ENCODE peak calls at places on chromosomes 16 and 17, in seven cellular contexts. One of them, this sample, is unnamed.

GRCh38 chr16:88279998-88280397 is 102.8 kb upstream of the ZNF469 start:
- DNase-seq in K562: no peak
- DNase-seq in H1: no peak
- DNase-seq in HepG2: no peak
- DNase-seq in HCT116: no peak
- DNase-seq in GM23338: no peak
- DNase-seq in GM12878: no peak
- DNase-seq in this sample: no peak

GRCh38 chr17:66301864-66302741 is at the start of gene PRKCA:
- DNase-seq in K562: peak; percentile 84
- DNase-seq in H1: no peak
- DNase-seq in HepG2: peak; percentile 54
- DNase-seq in HCT116: peak; percentile 29
- DNase-seq in GM23338: peak; percentile 82
- DNase-seq in GM12878: no peak
- DNase-seq in this sample: no peak

GRCh38 chr16:84033251-84034195 is 9.1 kb downstream of the SLC38A8 start:
- DNase-seq in K562: no peak
- DNase-seq in H1: no peak
- DNase-seq in HepG2: no peak
- DNase-seq in HCT116: no peak
- DNase-seq in GM23338: no peak
- DNase-seq in GM12878: no peak
- DNase-seq in this sample: no peak

GRCh38 chr17:64327201-64327930 is 63.3 kb downstream of the PECAM1 start:
- DNase-seq in K562: no peak
- DNase-seq in H1: no peak
- DNase-seq in HepG2: no peak
- DNase-seq in HCT116: no peak
- DNase-seq in GM23338: no peak
- DNase-seq in GM12878: no peak
- DNase-seq in this sample: no peak

GRCh38 chr17:81090361-81091133 is 55.6 kb downstream of the BAIAP2 start:
- DNase-seq in K562: peak; percentile 94
- DNase-seq in H1: peak; percentile 33
- DNase-seq in HepG2: no peak
- DNase-seq in HCT116: no peak
- DNase-seq in GM23338: peak; percentile 78
- DNase-seq in GM12878: no peak
- DNase-seq in this sample: no peak

GRCh38 chr17:69485901-69486643 is 71.6 kb downstream of the MAP2K6 start:
- DNase-seq in K562: no peak
- DNase-seq in H1: no peak
- DNase-seq in HepG2: no peak
- DNase-seq in HCT116: no peak
- DNase-seq in GM23338: no peak
- DNase-seq in GM12878: no peak
- DNase-seq in this sample: no peak

GRCh38 chr17:80270836-80271235 is 10.2 kb downstream of the RNF213 start:
- DNase-seq in K562: peak; percentile 85
- DNase-seq in H1: peak; percentile 34
- DNase-seq in HepG2: peak; percentile 62
- DNase-seq in HCT116: no peak
- DNase-seq in GM23338: peak; percentile 89
- DNase-seq in GM12878: no peak
- DNase-seq in this sample: no peak

GRCh38 chr16:17026600-17027242 is 444.0 kb downstream of the XYLT1 start:
- DNase-seq in K562: no peak
- DNase-seq in H1: no peak
- DNase-seq in HepG2: no peak
- DNase-seq in HCT116: no peak
- DNase-seq in GM23338: no peak
- DNase-seq in GM12878: peak; percentile 92
- DNase-seq in this sample: no peak

GRCh38 chr17:34156741-34157589 is 98.1 kb upstream of the CCL2 start:
- DNase-seq in K562: no peak
- DNase-seq in H1: no peak
- DNase-seq in HepG2: no peak
- DNase-seq in HCT116: no peak
- DNase-seq in GM23338: no peak
- DNase-seq in GM12878: no peak
- DNase-seq in this sample: no peak

GRCh38 chr16:59296002-59296401 is 561.9 kb upstream of the GOT2 start:
- DNase-seq in K562: no peak
- DNase-seq in H1: no peak
- DNase-seq in HepG2: no peak
- DNase-seq in HCT116: no peak
- DNase-seq in GM23338: peak; percentile 45
- DNase-seq in GM12878: no peak
- DNase-seq in this sample: no peak

GRCh38 chr17:59825533-59826316 is 67.0 kb downstream of the TUBD1 start:
- DNase-seq in K562: no peak
- DNase-seq in H1: no peak
- DNase-seq in HepG2: no peak
- DNase-seq in HCT116: no peak
- DNase-seq in GM23338: no peak
- DNase-seq in GM12878: no peak
- DNase-seq in this sample: no peak

GRCh38 chr16:50248845-50249244 is 17.5 kb upstream of the ADCY7 start:
- DNase-seq in K562: no peak
- DNase-seq in H1: no peak
- DNase-seq in HepG2: no peak
- DNase-seq in HCT116: no peak
- DNase-seq in GM23338: peak; percentile 37
- DNase-seq in GM12878: no peak
- DNase-seq in this sample: no peak

GRCh38 chr16:4273858-4274291 is 1.1 kb upstream of the TFAP4 start:
- DNase-seq in K562: no peak
- DNase-seq in H1: no peak
- DNase-seq in HepG2: peak; percentile 32
- DNase-seq in HCT116: peak; percentile 51
- DNase-seq in GM23338: peak; percentile 94
- DNase-seq in GM12878: no peak
- DNase-seq in this sample: no peak
- H3K27ac ChIP-seq in K562: no peak overlapping the region
- H3K27ac ChIP-seq in H1: peak overlapping the region; percentile 54
- H3K27ac ChIP-seq in HepG2: peak overlapping the region; percentile 90
- H3K27ac ChIP-seq in HCT116: peak overlapping the region; percentile 96
- H3K27ac ChIP-seq in GM23338: peak overlapping the region; percentile 99
- H3K27ac ChIP-seq in GM12878: peak overlapping the region; percentile 20
- H3K27ac ChIP-seq in this sample: peak overlapping the region; percentile 80

DNA sequence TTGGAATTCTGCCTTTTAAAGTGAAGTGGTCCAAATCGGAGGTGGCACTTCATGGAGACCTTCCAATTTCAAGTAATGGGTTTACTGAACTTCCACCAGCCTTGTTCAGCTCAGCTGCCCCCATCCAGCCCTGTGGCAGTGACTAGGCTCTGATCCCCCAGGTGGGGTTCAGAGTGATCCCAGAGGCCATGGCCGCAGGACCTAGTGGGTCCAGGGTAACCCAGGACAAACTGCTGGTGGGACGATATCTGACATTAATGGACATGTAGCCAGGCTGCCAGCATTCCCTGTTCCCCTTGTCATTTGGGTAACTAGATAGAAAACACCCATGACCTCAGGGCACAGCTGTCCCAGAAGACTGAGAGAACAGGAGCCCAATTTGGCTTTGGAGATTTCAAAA is 209.9 kb downstream of the GSG1L start:
- DNase-seq in K562: no peak
- DNase-seq in H1: no peak
- DNase-seq in HepG2: no peak
- DNase-seq in HCT116: no peak
- DNase-seq in GM23338: no peak
- DNase-seq in GM12878: no peak
- DNase-seq in this sample: no peak
- TF ChIP-seq EZH2 in K562: no peak
- TF ChIP-seq EZH2 in H1: no peak
- TF ChIP-seq EZH2 in HepG2: no peak
- TF ChIP-seq EZH2 in HCT116: no peak
- TF ChIP-seq EZH2 in GM23338: no peak
- TF ChIP-seq EZH2 in GM12878: no peak
- TF ChIP-seq EZH2 in this sample: no peak

GRCh38 chr16:57791903-57792461 is 10.3 kb downstream of the KIFC3 start:
- DNase-seq in K562: no peak
- DNase-seq in H1: no peak
- DNase-seq in HepG2: no peak
- DNase-seq in HCT116: no peak
- DNase-seq in GM23338: no peak
- DNase-seq in GM12878: no peak
- DNase-seq in this sample: no peak
- TF ChIP-seq POLR2AphosphoS5 in K562: no peak
- TF ChIP-seq POLR2AphosphoS5 in H1: no peak
- TF ChIP-seq POLR2AphosphoS5 in HepG2: no peak
- TF ChIP-seq POLR2AphosphoS5 in HCT116: no peak
- TF ChIP-seq POLR2AphosphoS5 in GM23338: no peak
- TF ChIP-seq POLR2AphosphoS5 in GM12878: no peak
- TF ChIP-seq POLR2AphosphoS5 in this sample: no peak

GRCh38 chr17:42112552-42113176 is at the start of gene DHX58:
- DNase-seq in K562: peak; percentile 42
- DNase-seq in H1: no peak
- DNase-seq in HepG2: peak; percentile 64
- DNase-seq in HCT116: no peak
- DNase-seq in GM23338: peak; percentile 60
- DNase-seq in GM12878: peak; percentile 90
- DNase-seq in this sample: no peak

GRCh38 chr17:42110301-42111264 is 1.9 kb downstream of the DHX58 start:
- DNase-seq in K562: no peak
- DNase-seq in H1: no peak
- DNase-seq in HepG2: no peak
- DNase-seq in HCT116: no peak
- DNase-seq in GM23338: no peak
- DNase-seq in GM12878: no peak
- DNase-seq in this sample: no peak

GRCh38 chr17:42111265-42111636 is 1.3 kb downstream of the DHX58 start:
- DNase-seq in K562: no peak
- DNase-seq in H1: no peak
- DNase-seq in HepG2: no peak
- DNase-seq in HCT116: no peak
- DNase-seq in GM23338: no peak
- DNase-seq in GM12878: no peak
- DNase-seq in this sample: no peak

GRCh38 chr17:42113293-42114069 is 967 bp upstream of the DHX58 start:
- DNase-seq in K562: no peak
- DNase-seq in H1: no peak
- DNase-seq in HepG2: no peak
- DNase-seq in HCT116: no peak
- DNase-seq in GM23338: no peak
- DNase-seq in GM12878: no peak
- DNase-seq in this sample: no peak

DNA sequence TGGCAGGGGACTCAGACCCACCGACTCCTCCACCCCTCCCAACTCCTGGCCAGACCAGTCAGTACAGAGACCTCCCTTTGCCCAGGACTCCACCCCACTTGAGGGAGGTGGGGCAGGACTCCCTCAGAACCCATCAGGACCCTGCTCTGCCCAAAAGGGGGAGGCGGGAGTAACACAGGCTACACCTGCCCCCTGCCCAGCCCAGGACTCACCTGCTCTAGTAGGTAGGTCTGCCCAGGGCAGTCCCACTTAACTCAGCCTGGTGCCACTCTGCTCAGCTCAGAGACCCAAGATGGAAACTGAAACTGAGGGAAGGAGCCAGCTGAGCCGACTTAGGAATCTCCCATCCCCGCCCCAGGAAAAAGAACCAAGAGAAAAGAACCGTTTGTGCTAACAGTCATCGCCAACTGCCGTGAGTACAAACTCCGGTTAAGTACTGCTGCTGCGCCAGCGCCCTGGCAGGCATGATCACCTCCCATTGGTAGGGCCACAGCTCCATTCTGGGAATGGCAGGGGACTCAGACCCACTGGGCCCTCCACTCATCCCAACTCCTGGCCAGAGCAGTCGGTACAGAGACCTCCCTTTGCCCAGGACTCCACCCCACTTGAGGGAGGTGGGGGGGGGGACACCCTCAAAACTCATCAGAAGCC is 488 bp downstream of the DHX58 start:
- DNase-seq in K562: no peak
- DNase-seq in H1: no peak
- DNase-seq in HepG2: no peak
- DNase-seq in HCT116: no peak
- DNase-seq in GM23338: no peak
- DNase-seq in GM12878: no peak
- DNase-seq in this sample: no peak
- H3K27ac ChIP-seq in K562: peak overlapping the region; percentile 27
- H3K27ac ChIP-seq in H1: no peak overlapping the region
- H3K27ac ChIP-seq in HepG2: peak overlapping the region; percentile 51
- H3K27ac ChIP-seq in HCT116: no peak overlapping the region
- H3K27ac ChIP-seq in GM23338: no peak overlapping the region
- H3K27ac ChIP-seq in GM12878: peak overlapping the region; percentile 98
- H3K27ac ChIP-seq in this sample: peak overlapping the region; percentile 57

DNA sequence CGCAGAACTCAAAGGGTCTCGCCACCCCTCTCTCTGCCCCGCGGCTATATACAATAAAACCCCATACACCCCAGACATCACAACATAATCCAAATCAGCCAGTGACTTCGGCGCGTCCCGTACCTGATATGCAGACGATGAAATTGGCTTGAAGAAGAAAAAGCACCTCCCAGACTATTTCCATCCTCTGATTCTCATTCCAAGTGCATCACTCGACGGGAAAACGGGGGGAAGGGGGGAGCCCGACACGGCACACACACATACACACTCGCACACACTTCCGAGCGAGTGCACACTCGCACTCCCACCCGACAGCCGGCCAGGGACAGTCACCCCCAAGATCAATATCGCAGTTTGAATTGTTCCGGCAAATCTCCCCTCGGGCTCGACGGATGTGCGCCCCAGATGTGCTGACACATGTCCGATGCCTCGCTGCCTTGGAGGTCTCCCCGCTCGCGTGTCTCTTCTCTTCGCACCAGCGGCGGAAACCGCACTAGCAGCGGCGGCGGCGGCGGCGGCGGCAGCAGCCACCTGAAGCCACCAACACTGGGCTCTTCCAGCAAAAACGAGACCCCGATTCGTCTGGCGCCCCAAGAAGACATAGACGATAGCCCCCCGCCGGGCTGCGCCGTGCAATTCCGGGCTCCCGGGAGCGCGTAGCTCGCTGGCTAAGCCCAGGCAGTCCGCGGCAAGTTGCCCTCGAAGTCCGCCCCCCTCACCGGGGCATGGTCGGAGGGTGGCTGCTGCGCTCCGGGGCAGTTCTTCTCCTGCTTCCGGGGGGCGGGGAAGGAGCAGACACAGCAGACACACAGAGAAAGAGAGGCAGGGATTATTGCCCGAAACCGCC is 688 bp downstream of the CA10 start:
- DNase-seq in K562: no peak
- DNase-seq in H1: no peak
- DNase-seq in HepG2: no peak
- DNase-seq in HCT116: no peak
- DNase-seq in GM23338: peak; percentile 60
- DNase-seq in GM12878: no peak
- DNase-seq in this sample: no peak
- TF ChIP-seq EZH2 in K562: no peak
- TF ChIP-seq EZH2 in H1: peak; percentile 86
- TF ChIP-seq EZH2 in HepG2: no peak
- TF ChIP-seq EZH2 in HCT116: no peak
- TF ChIP-seq EZH2 in GM23338: peak; percentile 27
- TF ChIP-seq EZH2 in GM12878: no peak
- TF ChIP-seq EZH2 in this sample: peak; percentile 79

This sample was measured in SK-N-MC.